ENCODE peak calls at places on chromosomes 1 and 21, in four cellular contexts. F, R, C and L are unnamed samples.

GRCh38 chr1:21937372-21938121 is 437 bp upstream of the HSPG2 start:
- DNase-seq in F (peak), R (peak), C (peak), L (peak)

GRCh38 chr1:80217377-80217986 is 1211.0 kb upstream of the ADGRL4 start:
- DNase-seq in F (no peak), R (peak), C (no peak), L (peak)

GRCh38 chr21:25569084-25569483 is 38.2 kb downstream of the MRPL39 start:
- DNase-seq in F (no peak), R (no peak), C (no peak), L (no peak)

GRCh38 chr1:173424786-173425407 is 52.2 kb upstream of the PRDX6 start:
- DNase-seq in F (no peak), R (no peak), C (no peak), L (peak)

GRCh38 chr21:34579411-34579810 is 35.5 kb downstream of the RCAN1 start:
- DNase-seq in F (no peak), R (peak), C (no peak), L (peak)

GRCh38 chr21:13937236-13937635 is 273.5 kb downstream of the LIPI start:
- DNase-seq in F (no peak), R (no peak), C (no peak), L (no peak)

GRCh38 chr21:44089001-44089911 is 17.9 kb upstream of the PWP2 start:
- DNase-seq in F (no peak), R (no peak), C (peak), L (no peak)

GRCh38 chr1:53471000-53471399 is 11.8 kb downstream of the DMRTB1 start:
- DNase-seq in F (no peak), R (no peak), C (no peak), L (no peak)

GRCh38 chr1:176560681-176561080 is 97.7 kb downstream of the PAPPA2 start:
- DNase-seq in F (no peak), R (no peak), C (no peak), L (no peak)

GRCh38 chr1:203929741-203930309 is 68.4 kb downstream of the SNRPE start:
- DNase-seq in F (no peak), R (no peak), C (no peak), L (no peak)

GRCh38 chr1:31880957-31881697 is 57.0 kb downstream of the PTP4A2 start:
- DNase-seq in F (no peak), R (no peak), C (no peak), L (no peak)

GRCh38 chr1:6473156-6473555 is 7.2 kb upstream of the TNFRSF25 start:
- DNase-seq in F (no peak), R (no peak), C (no peak), L (no peak)

GRCh38 chr1:228455715-228456114 is 31.5 kb upstream of the RNF187 start:
- DNase-seq in F (no peak), R (no peak), C (no peak), L (no peak)

GRCh38 chr1:164638506-164639202 is 79.7 kb downstream of the PBX1 start:
- DNase-seq in F (no peak), R (no peak), C (no peak), L (no peak)

GRCh38 chr1:66140072-66140471 is 347.4 kb downstream of the PDE4B start:
- DNase-seq in F (no peak), R (no peak), C (no peak), L (no peak)

GRCh38 chr1:160838876-160839275 is 23.8 kb downstream of the CD244 start:
- DNase-seq in F (no peak), R (no peak), C (no peak), L (no peak)

DNA sequence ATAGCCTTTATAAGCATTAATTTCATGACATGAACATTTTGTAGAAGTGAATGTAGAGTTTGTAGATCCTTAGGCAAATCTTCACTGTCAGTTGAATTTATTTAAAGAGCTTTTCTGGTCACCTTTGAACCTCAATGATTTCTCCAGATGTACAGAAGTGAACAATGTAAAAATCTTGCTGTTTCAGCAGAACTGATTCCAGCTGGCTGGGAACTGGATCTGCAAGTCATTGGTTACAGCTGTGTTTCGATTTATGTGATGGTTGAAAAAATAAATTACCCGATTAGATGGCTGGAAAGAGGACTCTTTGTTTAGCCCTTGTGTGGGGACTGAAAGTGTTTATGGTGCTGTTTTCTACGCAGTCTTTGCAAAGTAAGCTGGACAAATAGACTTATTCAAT is 849.8 kb downstream of the USP25 start:
- DNase-seq in F (no peak), R (no peak), C (no peak), L (no peak)
- TF ChIP-seq CTCF in F (no peak), R (no peak), C (no peak), L (no peak)

DNA sequence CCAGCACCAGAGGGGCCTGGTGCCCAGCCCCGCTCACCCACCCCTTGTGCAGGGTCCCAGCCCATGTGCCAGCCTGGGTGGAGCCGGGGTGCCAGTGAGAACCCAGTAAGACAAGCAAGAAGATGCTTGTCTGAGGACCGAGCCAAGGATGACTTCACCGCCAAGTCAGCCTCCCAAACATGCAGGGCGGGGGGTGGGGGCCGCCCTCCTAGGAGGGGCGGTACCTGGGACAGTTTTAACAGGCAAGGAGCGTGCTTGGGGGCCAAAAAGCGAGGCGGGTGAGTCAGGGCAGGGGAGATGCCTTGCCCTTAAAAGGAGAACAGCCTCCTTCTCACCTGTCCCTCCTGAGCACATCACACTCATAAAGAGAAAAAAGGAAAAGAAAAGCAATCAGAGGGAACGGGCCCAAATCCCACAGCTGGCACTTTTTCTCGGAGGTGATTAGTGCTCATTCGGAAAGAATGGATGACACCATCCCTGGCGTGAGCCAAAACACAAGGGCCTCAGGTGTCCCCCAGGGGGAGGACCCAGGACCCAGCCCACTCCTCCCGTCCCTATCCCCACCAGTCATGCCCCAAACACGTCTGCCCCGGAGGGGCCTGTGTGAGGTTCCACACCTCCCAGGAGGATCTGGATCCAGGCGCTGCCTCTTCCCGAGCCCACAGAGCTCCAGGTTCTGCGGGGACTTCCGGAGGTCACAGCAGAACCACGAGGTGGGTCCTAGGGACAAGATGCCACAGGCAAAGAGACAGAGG is 77.6 kb upstream of the IFFO2 start:
- DNase-seq in F (peak), R (no peak), C (no peak), L (peak)
- H3K27ac ChIP-seq in F (no peak), R (no peak), C (no peak), L (peak)

GRCh38 chr1:84653130-84653680 is 37.1 kb downstream of the SSX2IP start:
- DNase-seq in F (no peak), R (peak), C (no peak), L (no peak)
- TF ChIP-seq CTCF in F (no peak), R (peak), C (no peak), L (no peak)

GRCh38 chr21:36510911-36511310 is 31.0 kb upstream of the CLDN14 start:
- DNase-seq in F (no peak), R (no peak), C (no peak), L (no peak)
- H3K27ac ChIP-seq in F (peak), R (no peak), C (no peak), L (no peak)

GRCh38 chr1:180507826-180508724 is 5.7 kb upstream of the ACBD6 start:
- DNase-seq in F (no peak), R (peak), C (no peak), L (no peak)
- TF ChIP-seq CTCF in F (no peak), R (no peak), C (no peak), L (no peak)